ENCODE peak calls at places on chromosomes 1 and 21, in four cellular contexts. O is left ventricle myocardium inferior, I is endodermal cell, H is OCI-LY7. W is an unnamed sample.
A peak's percentile ranks its signal among the peaks of the same experiment; 100 is the strongest.

GRCh38 chr1:36306210-36306901 is at the start of gene SH3D21:
- DNase-seq in O (peak; percentile 59), I (peak; percentile 93), H (peak; percentile 61), W (peak; percentile 18)

GRCh38 chr1:214541693-214542092 is 9.7 kb downstream of the PTPN14 start:
- DNase-seq in O (no peak), H (no peak), I (no peak), W (no peak)

GRCh38 chr1:148353461-148354283 is 129.4 kb downstream of the PPIAL4G start:
- DNase-seq in I (peak; percentile 91), O (no peak), H (no peak), W (no peak)

GRCh38 chr1:245153081-245153644 is 1.6 kb upstream of the KIF26B start:
- DNase-seq in I (peak; percentile 89), O (peak; percentile 26), H (peak; percentile 63), W (peak; percentile 69)

GRCh38 chr1:226100436-226101347 is 38.2 kb downstream of the H3-3A start:
- DNase-seq in H (peak; percentile 40), I (peak; percentile 77), O (peak; percentile 32), W (no peak)

GRCh38 chr1:114956570-114956969 is 73.1 kb upstream of the TSHB start:
- DNase-seq in I (peak; percentile 86), O (no peak), H (no peak), W (no peak)

GRCh38 chr1:151156515-151156819 is at the start of gene TNFAIP8L2:
- DNase-seq in O (peak; percentile 58), H (peak; percentile 78), I (peak; percentile 63), W (peak; percentile 41)

GRCh38 chr1:115879977-115880376 is 39.1 kb upstream of the NHLH2 start:
- DNase-seq in H (no peak), O (no peak), I (peak; percentile 82), W (peak; percentile 5)

GRCh38 chr1:14724697-14725096 is 126.2 kb downstream of the KAZN start:
- DNase-seq in I (no peak), O (no peak), H (no peak), W (no peak)

GRCh38 chr1:47262787-47263413 is 30.9 kb upstream of the TAL1 start:
- DNase-seq in I (peak; percentile 85), H (peak; percentile 53), O (no peak), W (peak; percentile 66)

GRCh38 chr1:31524196-31524967 is 51.9 kb upstream of the TINAGL1 start:
- DNase-seq in I (no peak), H (no peak), O (no peak), W (no peak)

GRCh38 chr1:3664700-3665375 is 12.5 kb downstream of the TP73 start:
- DNase-seq in O (peak; percentile 7), I (peak; percentile 22), H (no peak), W (no peak)

GRCh38 chr21:41764558-41765392 is 2.1 kb downstream of the RIPK4 start:
- DNase-seq in I (peak; percentile 49), O (no peak), H (no peak), W (no peak)

GRCh38 chr1:29798699-29799566 is 562.6 kb downstream of the PTPRU start:
- DNase-seq in H (no peak), O (no peak), I (no peak), W (no peak)

GRCh38 chr1:8985915-8986813 is 40.1 kb downstream of the SLC2A7 start:
- DNase-seq in H (no peak), I (no peak), O (peak; percentile 84), W (no peak)

GRCh38 chr1:154154534-154155181 is at the start of gene NUP210L:
- DNase-seq in I (peak; percentile 87), O (peak; percentile 92), H (no peak), W (no peak)

GRCh38 chr1:107572674-107573205 is 392.2 kb downstream of the VAV3 start:
- DNase-seq in I (no peak), O (no peak), H (no peak), W (no peak)

GRCh38 chr1:231590453-231591198 is 36.0 kb upstream of the DISC1 start:
- DNase-seq in H (peak; percentile 68), I (peak; percentile 78), O (peak; percentile 41), W (peak; percentile 49)

GRCh38 chr1:234963180-234963903 is 165.3 kb downstream of the TOMM20 start:
- DNase-seq in H (peak; percentile 97), O (peak; percentile 82), I (no peak), W (peak; percentile 56)

GRCh38 chr1:197126698-197127097 is 19.8 kb downstream of the ASPM start:
- DNase-seq in O (no peak), I (no peak), H (no peak), W (no peak)

GRCh38 chr1:198672124-198672523 is 33.3 kb downstream of the PTPRC start:
- DNase-seq in H (no peak), O (no peak), I (no peak), W (no peak)

GRCh38 chr1:89802036-89802435 is 18.8 kb upstream of the LRRC8D start:
- DNase-seq in O (no peak), H (no peak), I (no peak), W (no peak)

DNA sequence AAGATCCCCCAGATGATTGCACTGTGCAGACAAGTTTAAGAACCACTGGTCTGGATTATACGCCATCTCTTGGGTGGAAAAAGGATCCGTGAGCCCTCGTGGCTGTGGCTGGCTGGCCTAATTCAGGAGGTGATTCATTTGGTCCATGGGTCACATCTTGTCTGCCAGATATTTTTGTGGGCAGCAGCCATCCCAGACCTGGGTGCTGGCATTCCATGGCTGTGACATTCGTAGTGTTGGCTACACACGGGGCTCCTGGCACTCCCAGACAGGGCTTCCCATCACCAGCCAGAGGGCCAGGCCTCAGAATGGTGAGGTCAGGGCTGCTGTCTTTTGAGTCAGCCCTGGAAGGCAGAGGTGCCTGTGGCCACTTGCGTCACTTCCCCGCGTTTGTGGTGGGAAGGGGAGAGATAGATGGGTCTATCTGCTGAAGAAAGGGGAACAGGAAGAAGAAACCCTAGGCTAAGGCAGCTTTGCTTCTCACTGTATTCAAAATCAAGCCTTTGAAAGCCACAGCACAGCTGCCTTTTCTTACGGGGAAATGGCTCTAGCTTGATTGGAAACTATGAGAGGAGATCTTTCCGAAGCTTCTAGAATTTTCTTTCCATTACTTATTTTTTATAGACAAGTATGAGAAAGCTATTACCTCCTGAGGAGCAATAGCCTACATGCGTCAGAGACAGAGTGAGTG is 32.4 kb downstream of the EIF2D start:
- DNase-seq in H (peak; percentile 83), O (peak; percentile 64), I (no peak), W (peak; percentile 90)
- H3K4me3 ChIP-seq in H (no peak overlapping the region), O (no peak overlapping the region), I (no peak overlapping the region), W (peak overlapping the region; percentile 7)

GRCh38 chr1:208314431-208314830 is 70.2 kb upstream of the PLXNA2 start:
- DNase-seq in O (no peak), I (no peak), H (no peak), W (no peak)
- H3K4me3 ChIP-seq in O (no peak overlapping the region), I (no peak overlapping the region), H (no peak overlapping the region), W (no peak overlapping the region)

DNA sequence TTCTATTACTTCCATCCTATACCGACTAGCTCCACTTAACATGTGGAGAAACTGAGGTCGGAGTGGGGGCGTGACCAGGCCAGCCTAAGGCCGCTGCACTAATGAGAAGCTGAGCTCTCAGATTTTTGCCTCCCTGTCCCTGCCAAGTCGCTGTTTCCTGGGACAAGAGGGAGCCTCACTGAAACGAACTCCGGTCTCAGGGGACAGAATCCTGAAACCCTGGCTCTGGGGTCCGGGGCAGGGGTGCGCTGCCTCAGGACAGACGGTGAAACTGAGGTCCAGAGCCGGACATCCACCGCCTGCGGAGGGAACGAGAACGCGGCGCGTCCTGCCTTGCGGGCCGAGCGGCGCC is 219 bp upstream of the GPX7 start:
- DNase-seq in H (no peak), I (no peak), O (no peak), W (no peak)
- H3K4me3 ChIP-seq in H (no peak overlapping the region), I (peak overlapping the region; percentile 68), O (peak overlapping the region; percentile 73), W (no peak overlapping the region)

DNA sequence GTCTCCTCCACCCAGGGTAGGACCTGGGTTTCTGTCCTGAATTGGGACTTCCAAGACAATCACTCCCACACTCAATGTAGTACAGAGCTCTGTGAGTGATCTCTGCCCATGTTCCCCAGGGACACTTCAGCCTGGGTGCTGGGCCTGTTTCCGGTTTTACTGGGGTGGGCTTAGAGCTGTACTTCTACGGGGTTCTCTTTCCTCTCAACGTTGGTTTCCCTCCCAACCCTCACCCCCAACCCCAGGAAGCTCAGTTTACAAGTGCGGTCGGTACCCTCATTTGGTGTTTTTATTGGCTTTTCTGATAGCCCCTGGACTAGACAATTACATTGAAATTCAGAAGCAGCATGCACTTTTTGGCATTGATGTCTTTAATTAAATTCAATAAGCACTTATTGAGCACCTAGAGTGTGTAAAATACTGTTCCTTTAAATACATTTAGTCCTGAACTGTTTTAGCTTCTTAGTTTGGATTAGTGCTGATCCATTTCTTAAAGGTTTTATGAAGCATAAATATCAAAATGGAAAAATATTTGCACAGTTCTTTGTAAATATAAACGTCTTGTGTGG is 541 bp upstream of the XPR1 start:
- DNase-seq in I (no peak), H (peak; percentile 59), O (no peak), W (no peak)
- H3K4me3 ChIP-seq in I (no peak overlapping the region), H (peak overlapping the region; percentile 1), O (peak overlapping the region; percentile 80), W (peak overlapping the region; percentile 21)

GRCh38 chr1:24743404-24744211 is 1.6 kb upstream of the CLIC4 start:
- DNase-seq in O (no peak), H (peak; percentile 60), I (peak; percentile 65), W (no peak)
- H3K4me3 ChIP-seq in O (no peak overlapping the region), H (peak overlapping the region; percentile 43), I (no peak overlapping the region), W (no peak overlapping the region)

DNA sequence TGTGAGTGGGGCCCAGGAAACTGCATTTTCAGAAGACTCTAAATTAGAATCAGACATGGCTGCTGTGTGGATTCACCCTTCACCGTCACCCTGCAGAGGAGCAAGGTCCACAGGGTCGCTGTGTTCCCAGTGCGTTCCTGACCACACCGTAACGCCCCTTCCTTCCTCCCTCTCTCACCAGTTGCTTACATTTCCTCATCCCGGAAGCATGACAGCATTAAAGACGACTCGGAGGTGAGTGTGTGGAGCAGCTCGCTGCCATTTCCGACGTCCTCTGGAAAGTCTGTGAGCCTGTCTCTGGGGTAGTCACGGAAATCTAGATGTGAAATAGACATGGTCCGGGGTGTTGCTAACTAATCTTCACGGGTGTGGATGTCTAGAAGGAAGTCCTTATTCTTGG is 45.9 kb downstream of the FAAP20 start:
- DNase-seq in H (peak; percentile 18), O (peak; percentile 32), I (no peak), W (peak; percentile 76)
- H3K4me3 ChIP-seq in H (no peak overlapping the region), O (no peak overlapping the region), I (no peak overlapping the region), W (peak overlapping the region; percentile 46)

GRCh38 chr1:172851871-172852270 is 193.0 kb downstream of the FASLG start:
- DNase-seq in H (no peak), O (no peak), I (no peak), W (no peak)
- H3K4me3 ChIP-seq in H (no peak overlapping the region), O (no peak overlapping the region), I (no peak overlapping the region), W (no peak overlapping the region)

GRCh38 chr1:161915978-161916377 is 107.7 kb downstream of the OLFML2B start:
- DNase-seq in H (no peak), O (no peak), I (no peak), W (no peak)

GRCh38 chr1:161921990-161922389 is 101.7 kb downstream of the OLFML2B start:
- DNase-seq in O (no peak), I (no peak), H (no peak), W (no peak)

GRCh38 chr1:161915051-161915503 is 108.6 kb downstream of the OLFML2B start:
- DNase-seq in I (no peak), H (no peak), O (no peak), W (no peak)

GRCh38 chr1:161921491-161921890 is 102.2 kb downstream of the OLFML2B start:
- DNase-seq in H (no peak), I (no peak), O (no peak), W (no peak)

DNA sequence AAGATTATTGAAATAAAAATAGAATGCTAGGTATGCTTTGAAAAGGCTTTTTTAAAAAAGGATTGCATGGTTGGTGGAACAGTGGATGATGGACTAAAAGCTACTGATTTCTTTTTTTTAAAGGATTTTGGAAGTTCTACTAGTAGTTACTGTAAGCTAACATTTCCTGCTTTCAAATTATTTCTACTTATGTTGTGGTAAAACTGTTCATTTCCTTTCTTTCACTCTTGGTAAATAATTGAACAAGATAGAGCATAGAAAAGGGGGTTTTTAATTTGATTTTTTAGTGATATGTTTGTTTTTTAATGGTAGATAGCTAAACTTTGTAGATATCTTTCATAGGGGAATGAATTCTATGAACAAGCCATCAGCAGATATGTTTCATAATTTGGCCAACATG is 104.4 kb downstream of the OLFML2B start:
- DNase-seq in I (no peak), O (no peak), H (no peak), W (no peak)
- H3K4me3 ChIP-seq in I (no peak overlapping the region), O (no peak overlapping the region), H (no peak overlapping the region), W (peak overlapping the region; percentile 8)

W was measured in Jurkat, Clone E6-1.